ENCODE peak calls at places on chromosomes 7 and 10, in six cellular contexts. One of them, this sample, is unnamed.

GRCh38 chr10:101829561-101830315 is 11.5 kb upstream of the OGA start:
- DNase-seq in HepG2: no peak
- DNase-seq in A549: no peak
- DNase-seq in NB4: no peak
- DNase-seq in K562: peak
- DNase-seq in GM12878: no peak
- DNase-seq in this sample: no peak

GRCh38 chr10:52308251-52309031 is 5.6 kb upstream of the DKK1 start:
- DNase-seq in HepG2: peak
- DNase-seq in GM12878: no peak
- DNase-seq in K562: no peak
- DNase-seq in NB4: peak
- DNase-seq in A549: peak
- DNase-seq in this sample: peak

GRCh38 chr7:1112109-1112508 is 24.2 kb downstream of the GPER1 start:
- DNase-seq in GM12878: no peak
- DNase-seq in HepG2: no peak
- DNase-seq in A549: no peak
- DNase-seq in K562: no peak
- DNase-seq in NB4: no peak
- DNase-seq in this sample: peak

GRCh38 chr7:120272261-120272895 is 597 bp upstream of the KCND2 start:
- DNase-seq in HepG2: peak
- DNase-seq in K562: peak
- DNase-seq in NB4: peak
- DNase-seq in GM12878: peak
- DNase-seq in A549: peak
- DNase-seq in this sample: peak

GRCh38 chr7:8176370-8177081 is 85.4 kb downstream of the ICA1 start:
- DNase-seq in A549: no peak
- DNase-seq in GM12878: peak
- DNase-seq in HepG2: no peak
- DNase-seq in K562: no peak
- DNase-seq in NB4: peak
- DNase-seq in this sample: no peak

GRCh38 chr7:116863168-116863670 is 832 bp downstream of the CAPZA2 start:
- DNase-seq in NB4: no peak
- DNase-seq in K562: peak
- DNase-seq in GM12878: no peak
- DNase-seq in HepG2: peak
- DNase-seq in A549: peak
- DNase-seq in this sample: peak

GRCh38 chr7:152081088-152081487 is 55.6 kb downstream of the GALNT11 start:
- DNase-seq in HepG2: peak
- DNase-seq in A549: peak
- DNase-seq in NB4: no peak
- DNase-seq in GM12878: no peak
- DNase-seq in K562: no peak
- DNase-seq in this sample: no peak

GRCh38 chr7:155166673-155167370 is 96.7 kb downstream of the HTR5A start:
- DNase-seq in A549: no peak
- DNase-seq in NB4: peak
- DNase-seq in HepG2: no peak
- DNase-seq in GM12878: no peak
- DNase-seq in K562: peak
- DNase-seq in this sample: peak

GRCh38 chr10:100828744-100829102 is 83.3 kb downstream of the PAX2 start:
- DNase-seq in K562: peak
- DNase-seq in GM12878: no peak
- DNase-seq in NB4: peak
- DNase-seq in HepG2: no peak
- DNase-seq in A549: no peak
- DNase-seq in this sample: no peak

GRCh38 chr10:572066-572465 is 117.4 kb downstream of the DIP2C start:
- DNase-seq in HepG2: no peak
- DNase-seq in A549: no peak
- DNase-seq in K562: no peak
- DNase-seq in GM12878: no peak
- DNase-seq in NB4: no peak
- DNase-seq in this sample: no peak

GRCh38 chr10:133567609-133568286 is 2.4 kb upstream of the SYCE1 start:
- DNase-seq in A549: no peak
- DNase-seq in GM12878: no peak
- DNase-seq in NB4: no peak
- DNase-seq in HepG2: no peak
- DNase-seq in K562: no peak
- DNase-seq in this sample: no peak

GRCh38 chr7:34011711-34012110 is 106.4 kb downstream of the BMPER start:
- DNase-seq in GM12878: no peak
- DNase-seq in HepG2: no peak
- DNase-seq in K562: no peak
- DNase-seq in A549: no peak
- DNase-seq in NB4: no peak
- DNase-seq in this sample: no peak

GRCh38 chr7:1846331-1847065 is 176.4 kb downstream of the ELFN1 start:
- DNase-seq in HepG2: no peak
- DNase-seq in A549: no peak
- DNase-seq in NB4: peak
- DNase-seq in K562: no peak
- DNase-seq in GM12878: no peak
- DNase-seq in this sample: no peak

GRCh38 chr7:618539-619355 is 99.1 kb upstream of the PDGFA start:
- DNase-seq in A549: no peak
- DNase-seq in NB4: peak
- DNase-seq in HepG2: peak
- DNase-seq in GM12878: no peak
- DNase-seq in K562: no peak
- DNase-seq in this sample: no peak

GRCh38 chr7:44272981-44273380 is 52.4 kb downstream of the CAMK2B start:
- DNase-seq in HepG2: no peak
- DNase-seq in NB4: no peak
- DNase-seq in K562: no peak
- DNase-seq in GM12878: no peak
- DNase-seq in A549: no peak
- DNase-seq in this sample: no peak

GRCh38 chr7:117750612-117751563 is 122.4 kb downstream of the CTTNBP2 start:
- DNase-seq in A549: peak
- DNase-seq in NB4: peak
- DNase-seq in HepG2: peak
- DNase-seq in K562: peak
- DNase-seq in GM12878: no peak
- DNase-seq in this sample: peak

GRCh38 chr10:132535065-132535651 is 2.4 kb upstream of the INPP5A start:
- DNase-seq in A549: no peak
- DNase-seq in K562: no peak
- DNase-seq in HepG2: no peak
- DNase-seq in GM12878: no peak
- DNase-seq in NB4: no peak
- DNase-seq in this sample: no peak

DNA sequence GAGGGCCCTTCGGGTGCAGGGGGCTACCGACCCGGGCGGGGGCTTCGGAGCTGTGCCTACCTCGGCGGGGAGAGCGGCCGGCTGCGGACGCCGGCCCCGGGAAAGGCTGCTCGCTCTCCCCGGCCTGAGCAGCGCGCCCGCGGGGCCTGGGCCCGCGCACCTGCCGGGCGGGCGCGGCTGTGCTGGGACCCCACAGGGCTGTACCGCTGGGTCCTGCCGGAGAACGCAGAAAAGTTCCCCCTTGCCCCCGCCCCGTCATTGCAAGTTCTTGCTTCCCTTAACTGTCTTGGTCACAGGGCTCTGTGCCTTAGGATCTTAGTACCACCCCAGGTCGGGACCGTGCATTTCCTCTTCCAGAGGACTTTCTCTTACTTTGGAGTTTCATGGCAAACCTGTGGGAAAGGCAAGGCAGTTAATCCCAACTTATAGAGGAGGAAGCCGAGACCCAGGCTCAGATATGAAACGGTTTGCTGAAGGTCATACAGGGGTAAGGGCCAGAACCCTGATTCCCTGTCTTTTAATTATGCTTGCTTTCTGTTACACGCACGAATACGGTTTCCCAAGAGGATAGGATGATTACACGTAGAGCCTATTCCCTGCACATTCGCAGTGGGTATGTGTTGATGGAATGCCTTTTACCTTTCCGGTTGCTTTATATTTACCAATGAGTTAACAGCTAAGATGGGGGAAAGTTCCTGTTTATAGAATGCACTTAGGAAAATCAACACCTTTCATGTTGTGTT is 662 bp downstream of the PCGF5 start:
- DNase-seq in K562: peak
- DNase-seq in GM12878: no peak
- DNase-seq in NB4: peak
- DNase-seq in A549: peak
- DNase-seq in HepG2: no peak
- DNase-seq in this sample: peak
- TF ChIP-seq MYC in K562: no peak
- TF ChIP-seq MYC in GM12878: no peak
- TF ChIP-seq MYC in NB4: no peak
- TF ChIP-seq MYC in A549: no peak
- TF ChIP-seq MYC in HepG2: no peak
- TF ChIP-seq MYC in this sample: no peak

GRCh38 chr10:79193694-79194382 is 125.1 kb downstream of the ZMIZ1 start:
- DNase-seq in NB4: peak
- DNase-seq in HepG2: no peak
- DNase-seq in A549: no peak
- DNase-seq in GM12878: no peak
- DNase-seq in K562: no peak
- DNase-seq in this sample: no peak

GRCh38 chr10:79191951-79192676 is 123.3 kb downstream of the ZMIZ1 start:
- DNase-seq in GM12878: no peak
- DNase-seq in A549: no peak
- DNase-seq in K562: no peak
- DNase-seq in HepG2: no peak
- DNase-seq in NB4: no peak
- DNase-seq in this sample: no peak

GRCh38 chr10:79195091-79195923 is 126.5 kb downstream of the ZMIZ1 start:
- DNase-seq in NB4: peak
- DNase-seq in A549: peak
- DNase-seq in GM12878: no peak
- DNase-seq in HepG2: peak
- DNase-seq in K562: peak
- DNase-seq in this sample: peak

GRCh38 chr10:79190740-79191261 is 122.0 kb downstream of the ZMIZ1 start:
- DNase-seq in A549: no peak
- DNase-seq in GM12878: no peak
- DNase-seq in K562: no peak
- DNase-seq in NB4: no peak
- DNase-seq in HepG2: no peak
- DNase-seq in this sample: no peak

GRCh38 chr10:79192677-79193003 is 123.9 kb downstream of the ZMIZ1 start:
- DNase-seq in NB4: no peak
- DNase-seq in GM12878: no peak
- DNase-seq in K562: no peak
- DNase-seq in HepG2: no peak
- DNase-seq in A549: no peak
- DNase-seq in this sample: peak
- TF ChIP-seq MYC in NB4: no peak
- TF ChIP-seq MYC in GM12878: no peak
- TF ChIP-seq MYC in K562: no peak
- TF ChIP-seq MYC in HepG2: no peak
- TF ChIP-seq MYC in A549: no peak
- TF ChIP-seq MYC in this sample: no peak

GRCh38 chr10:26221571-26221970 is 5.0 kb downstream of the GAD2 start:
- DNase-seq in K562: no peak
- DNase-seq in NB4: no peak
- DNase-seq in A549: no peak
- DNase-seq in GM12878: no peak
- DNase-seq in HepG2: no peak
- DNase-seq in this sample: no peak
- TF ChIP-seq MYC in K562: no peak
- TF ChIP-seq MYC in NB4: no peak
- TF ChIP-seq MYC in A549: no peak
- TF ChIP-seq MYC in GM12878: no peak
- TF ChIP-seq MYC in HepG2: no peak
- TF ChIP-seq MYC in this sample: no peak

DNA sequence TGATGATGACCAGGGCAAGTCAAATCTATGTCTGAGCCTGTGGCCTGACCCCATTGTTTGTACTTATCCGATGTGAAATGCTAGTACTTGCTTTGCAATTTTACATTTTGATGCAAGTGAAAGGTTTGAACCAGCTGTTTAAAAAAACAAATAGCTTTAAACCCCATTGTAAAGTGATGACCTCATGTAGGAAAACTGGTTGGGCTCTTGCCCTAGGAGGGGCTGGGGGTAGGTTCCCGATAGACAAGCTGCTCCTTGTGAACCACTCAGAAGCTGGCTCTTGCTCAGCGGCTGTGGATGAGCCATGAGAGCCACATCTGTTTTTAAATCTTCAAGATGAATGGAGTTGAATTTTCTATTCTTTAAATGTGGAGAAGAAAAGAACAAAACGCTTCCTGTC is 185.3 kb downstream of the WDR11 start:
- DNase-seq in K562: no peak
- DNase-seq in A549: no peak
- DNase-seq in NB4: no peak
- DNase-seq in GM12878: no peak
- DNase-seq in HepG2: no peak
- DNase-seq in this sample: no peak
- TF ChIP-seq MYC in K562: no peak
- TF ChIP-seq MYC in A549: no peak
- TF ChIP-seq MYC in NB4: no peak
- TF ChIP-seq MYC in GM12878: no peak
- TF ChIP-seq MYC in HepG2: no peak
- TF ChIP-seq MYC in this sample: no peak